ENCODE peak calls at places on chromosomes 2 and 18, in ten cellular contexts. One of them, this sample, is unnamed.

GRCh38 chr2:162196611-162197010 is 44.6 kb upstream of the GCG start:
- DNase-seq in effector memory CD4-positive, alpha-beta T cell: no peak
- DNase-seq in lung: no peak
- DNase-seq in left ventricle myocardium inferior: no peak
- DNase-seq in A549: no peak
- DNase-seq in cardiac muscle cell: no peak
- DNase-seq in CD4-positive, alpha-beta memory T cell: no peak
- DNase-seq in esophagus squamous epithelium: no peak
- DNase-seq in endothelial cell of umbilical vein: no peak
- DNase-seq in body of pancreas: no peak
- DNase-seq in this sample: no peak

GRCh38 chr2:230762317-230762896 is 49.8 kb downstream of the CAB39 start:
- DNase-seq in effector memory CD4-positive, alpha-beta T cell: no peak
- DNase-seq in lung: no peak
- DNase-seq in left ventricle myocardium inferior: no peak
- DNase-seq in A549: peak; percentile 46
- DNase-seq in cardiac muscle cell: peak; percentile 21
- DNase-seq in CD4-positive, alpha-beta memory T cell: peak; percentile 26
- DNase-seq in esophagus squamous epithelium: no peak
- DNase-seq in endothelial cell of umbilical vein: peak; percentile 52
- DNase-seq in body of pancreas: no peak
- DNase-seq in this sample: no peak

GRCh38 chr2:55282110-55282917 is 13.3 kb upstream of the MTIF2 start:
- DNase-seq in effector memory CD4-positive, alpha-beta T cell: peak; percentile 73
- DNase-seq in lung: peak; percentile 91
- DNase-seq in left ventricle myocardium inferior: peak; percentile 91
- DNase-seq in A549: peak; percentile 61
- DNase-seq in cardiac muscle cell: no peak
- DNase-seq in CD4-positive, alpha-beta memory T cell: peak; percentile 86
- DNase-seq in esophagus squamous epithelium: peak; percentile 34
- DNase-seq in endothelial cell of umbilical vein: peak; percentile 92
- DNase-seq in body of pancreas: peak; percentile 92
- DNase-seq in this sample: peak; percentile 75

GRCh38 chr2:196170681-196171247 is 614 bp downstream of the STK17B start:
- DNase-seq in effector memory CD4-positive, alpha-beta T cell: no peak
- DNase-seq in lung: peak; percentile 29
- DNase-seq in left ventricle myocardium inferior: peak; percentile 30
- DNase-seq in A549: no peak
- DNase-seq in cardiac muscle cell: peak; percentile 28
- DNase-seq in CD4-positive, alpha-beta memory T cell: peak; percentile 78
- DNase-seq in esophagus squamous epithelium: no peak
- DNase-seq in endothelial cell of umbilical vein: no peak
- DNase-seq in body of pancreas: peak; percentile 35
- DNase-seq in this sample: no peak

GRCh38 chr2:64913357-64913869 is 75.8 kb upstream of the SLC1A4 start:
- DNase-seq in effector memory CD4-positive, alpha-beta T cell: no peak
- DNase-seq in lung: no peak
- DNase-seq in left ventricle myocardium inferior: no peak
- DNase-seq in A549: no peak
- DNase-seq in cardiac muscle cell: peak; percentile 60
- DNase-seq in CD4-positive, alpha-beta memory T cell: no peak
- DNase-seq in esophagus squamous epithelium: no peak
- DNase-seq in endothelial cell of umbilical vein: no peak
- DNase-seq in body of pancreas: peak; percentile 26
- DNase-seq in this sample: no peak

GRCh38 chr18:76351961-76352581 is 143.0 kb downstream of the ZNF516 start:
- DNase-seq in effector memory CD4-positive, alpha-beta T cell: no peak
- DNase-seq in lung: peak; percentile 53
- DNase-seq in left ventricle myocardium inferior: peak; percentile 43
- DNase-seq in A549: peak; percentile 15
- DNase-seq in cardiac muscle cell: peak; percentile 20
- DNase-seq in CD4-positive, alpha-beta memory T cell: no peak
- DNase-seq in esophagus squamous epithelium: no peak
- DNase-seq in endothelial cell of umbilical vein: no peak
- DNase-seq in body of pancreas: peak; percentile 53
- DNase-seq in this sample: no peak

GRCh38 chr18:44911260-44911659 is 230.6 kb downstream of the SETBP1 start:
- DNase-seq in effector memory CD4-positive, alpha-beta T cell: no peak
- DNase-seq in lung: no peak
- DNase-seq in left ventricle myocardium inferior: no peak
- DNase-seq in A549: no peak
- DNase-seq in cardiac muscle cell: no peak
- DNase-seq in CD4-positive, alpha-beta memory T cell: no peak
- DNase-seq in esophagus squamous epithelium: no peak
- DNase-seq in endothelial cell of umbilical vein: no peak
- DNase-seq in body of pancreas: no peak
- DNase-seq in this sample: no peak

GRCh38 chr2:110115291-110116032 is at the start of gene MALL:
- DNase-seq in effector memory CD4-positive, alpha-beta T cell: no peak
- DNase-seq in lung: peak; percentile 59
- DNase-seq in left ventricle myocardium inferior: no peak
- DNase-seq in A549: peak; percentile 65
- DNase-seq in cardiac muscle cell: peak; percentile 55
- DNase-seq in CD4-positive, alpha-beta memory T cell: no peak
- DNase-seq in esophagus squamous epithelium: no peak
- DNase-seq in endothelial cell of umbilical vein: peak; percentile 47
- DNase-seq in body of pancreas: peak; percentile 34
- DNase-seq in this sample: no peak

GRCh38 chr18:73681912-73682311 is 465.7 kb downstream of the FBXO15 start:
- DNase-seq in effector memory CD4-positive, alpha-beta T cell: no peak
- DNase-seq in lung: no peak
- DNase-seq in left ventricle myocardium inferior: no peak
- DNase-seq in A549: no peak
- DNase-seq in cardiac muscle cell: no peak
- DNase-seq in CD4-positive, alpha-beta memory T cell: no peak
- DNase-seq in esophagus squamous epithelium: no peak
- DNase-seq in endothelial cell of umbilical vein: no peak
- DNase-seq in body of pancreas: no peak
- DNase-seq in this sample: no peak

GRCh38 chr2:240524963-240525718 is 32.6 kb downstream of the ANKMY1 start:
- DNase-seq in effector memory CD4-positive, alpha-beta T cell: no peak
- DNase-seq in lung: no peak
- DNase-seq in left ventricle myocardium inferior: no peak
- DNase-seq in A549: no peak
- DNase-seq in cardiac muscle cell: no peak
- DNase-seq in CD4-positive, alpha-beta memory T cell: no peak
- DNase-seq in esophagus squamous epithelium: no peak
- DNase-seq in endothelial cell of umbilical vein: no peak
- DNase-seq in body of pancreas: no peak
- DNase-seq in this sample: no peak
- H3K9me3 ChIP-seq in effector memory CD4-positive, alpha-beta T cell: no peaks in the 10 kb centered on the region
- H3K9me3 ChIP-seq in lung: peaks cover 8% of the 10 kb centered on the region
- H3K9me3 ChIP-seq in left ventricle myocardium inferior: peaks cover 5% of the 10 kb centered on the region
- H3K9me3 ChIP-seq in A549: peaks cover 41% of the 10 kb centered on the region
- H3K9me3 ChIP-seq in cardiac muscle cell: no peaks in the 10 kb centered on the region
- H3K9me3 ChIP-seq in CD4-positive, alpha-beta memory T cell: no peaks in the 10 kb centered on the region
- H3K9me3 ChIP-seq in esophagus squamous epithelium: peaks cover 15% of the 10 kb centered on the region
- H3K9me3 ChIP-seq in endothelial cell of umbilical vein: peaks cover 5% of the 10 kb centered on the region
- H3K9me3 ChIP-seq in body of pancreas: no peaks in the 10 kb centered on the region
- H3K9me3 ChIP-seq in this sample: no peaks in the 10 kb centered on the region

DNA sequence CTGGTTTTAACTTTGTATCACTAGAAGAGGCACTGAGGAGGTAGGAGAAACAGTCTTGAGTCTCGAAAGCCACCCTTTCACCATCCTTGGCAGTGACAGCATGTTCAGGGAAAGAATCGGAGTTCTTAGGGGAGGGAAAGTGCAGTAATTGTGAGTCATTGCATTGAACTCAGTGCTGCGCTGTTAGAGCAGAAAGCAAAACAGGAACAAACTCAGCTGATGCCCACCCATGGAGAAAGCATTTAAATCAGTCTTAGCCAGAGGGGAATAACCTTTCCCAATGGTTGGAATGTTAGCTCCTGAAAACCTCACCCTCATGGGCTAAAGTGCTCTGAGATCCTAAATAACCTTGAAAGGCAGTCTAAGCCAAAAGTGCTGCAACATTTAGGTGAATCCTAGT is 845.6 kb upstream of the CNTNAP5 start:
- DNase-seq in effector memory CD4-positive, alpha-beta T cell: no peak
- DNase-seq in lung: no peak
- DNase-seq in left ventricle myocardium inferior: no peak
- DNase-seq in A549: no peak
- DNase-seq in cardiac muscle cell: no peak
- DNase-seq in CD4-positive, alpha-beta memory T cell: no peak
- DNase-seq in esophagus squamous epithelium: no peak
- DNase-seq in endothelial cell of umbilical vein: no peak
- DNase-seq in body of pancreas: no peak
- DNase-seq in this sample: no peak
- H3K9me3 ChIP-seq in effector memory CD4-positive, alpha-beta T cell: no peaks in the 10 kb centered on the region
- H3K9me3 ChIP-seq in lung: peaks cover 1% of the 10 kb centered on the region
- H3K9me3 ChIP-seq in left ventricle myocardium inferior: peaks cover 47% of the 10 kb centered on the region
- H3K9me3 ChIP-seq in A549: no peaks in the 10 kb centered on the region
- H3K9me3 ChIP-seq in cardiac muscle cell: no peaks in the 10 kb centered on the region
- H3K9me3 ChIP-seq in CD4-positive, alpha-beta memory T cell: no peaks in the 10 kb centered on the region
- H3K9me3 ChIP-seq in esophagus squamous epithelium: no peaks in the 10 kb centered on the region
- H3K9me3 ChIP-seq in endothelial cell of umbilical vein: peaks cover 4% of the 10 kb centered on the region
- H3K9me3 ChIP-seq in body of pancreas: no peaks in the 10 kb centered on the region
- H3K9me3 ChIP-seq in this sample: no peaks in the 10 kb centered on the region

GRCh38 chr2:240972201-240972600 is 26.2 kb upstream of the SNED1 start:
- DNase-seq in effector memory CD4-positive, alpha-beta T cell: no peak
- DNase-seq in lung: no peak
- DNase-seq in left ventricle myocardium inferior: peak; percentile 7
- DNase-seq in A549: no peak
- DNase-seq in cardiac muscle cell: no peak
- DNase-seq in CD4-positive, alpha-beta memory T cell: no peak
- DNase-seq in esophagus squamous epithelium: no peak
- DNase-seq in endothelial cell of umbilical vein: no peak
- DNase-seq in body of pancreas: no peak
- DNase-seq in this sample: no peak
- H3K9me3 ChIP-seq in effector memory CD4-positive, alpha-beta T cell: no peaks in the 10 kb centered on the region
- H3K9me3 ChIP-seq in lung: no peaks in the 10 kb centered on the region
- H3K9me3 ChIP-seq in left ventricle myocardium inferior: peaks cover 6% of the 10 kb centered on the region
- H3K9me3 ChIP-seq in A549: no peaks in the 10 kb centered on the region
- H3K9me3 ChIP-seq in cardiac muscle cell: no peaks in the 10 kb centered on the region
- H3K9me3 ChIP-seq in CD4-positive, alpha-beta memory T cell: no peaks in the 10 kb centered on the region
- H3K9me3 ChIP-seq in esophagus squamous epithelium: no peaks in the 10 kb centered on the region
- H3K9me3 ChIP-seq in endothelial cell of umbilical vein: no peaks in the 10 kb centered on the region
- H3K9me3 ChIP-seq in body of pancreas: no peaks in the 10 kb centered on the region
- H3K9me3 ChIP-seq in this sample: no peaks in the 10 kb centered on the region

DNA sequence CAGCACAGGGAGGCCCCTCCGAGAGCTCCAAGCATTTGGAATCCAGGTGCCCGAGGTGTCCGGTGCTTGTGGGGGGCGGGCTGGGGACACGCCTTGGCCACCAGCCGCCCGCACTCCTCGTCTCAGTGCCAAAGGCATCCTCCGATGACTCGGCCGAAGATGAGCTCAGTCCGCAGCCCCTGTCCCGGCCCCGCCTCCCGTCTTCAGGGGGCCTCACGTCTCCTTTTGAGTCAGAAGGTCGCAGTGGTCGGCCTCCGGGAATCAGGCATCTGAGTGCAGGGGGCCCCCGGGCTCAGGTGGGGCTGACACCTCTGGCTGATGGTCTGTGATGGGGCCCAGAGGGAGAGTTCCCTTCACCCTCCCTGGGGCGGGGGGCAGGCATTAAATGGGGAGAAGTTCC is 74.8 kb downstream of the NFATC1 start:
- DNase-seq in effector memory CD4-positive, alpha-beta T cell: no peak
- DNase-seq in lung: no peak
- DNase-seq in left ventricle myocardium inferior: no peak
- DNase-seq in A549: no peak
- DNase-seq in cardiac muscle cell: no peak
- DNase-seq in CD4-positive, alpha-beta memory T cell: no peak
- DNase-seq in esophagus squamous epithelium: no peak
- DNase-seq in endothelial cell of umbilical vein: no peak
- DNase-seq in body of pancreas: no peak
- DNase-seq in this sample: no peak
- H3K9me3 ChIP-seq in effector memory CD4-positive, alpha-beta T cell: no peaks in the 10 kb centered on the region
- H3K9me3 ChIP-seq in lung: peaks cover 4% of the 10 kb centered on the region
- H3K9me3 ChIP-seq in left ventricle myocardium inferior: peaks cover 5% of the 10 kb centered on the region
- H3K9me3 ChIP-seq in A549: no peaks in the 10 kb centered on the region
- H3K9me3 ChIP-seq in cardiac muscle cell: no peaks in the 10 kb centered on the region
- H3K9me3 ChIP-seq in CD4-positive, alpha-beta memory T cell: no peaks in the 10 kb centered on the region
- H3K9me3 ChIP-seq in esophagus squamous epithelium: no peaks in the 10 kb centered on the region
- H3K9me3 ChIP-seq in endothelial cell of umbilical vein: no peaks in the 10 kb centered on the region
- H3K9me3 ChIP-seq in body of pancreas: no peaks in the 10 kb centered on the region
- H3K9me3 ChIP-seq in this sample: no peaks in the 10 kb centered on the region

GRCh38 chr2:174511580-174512260 is 24.9 kb upstream of the GPR155 start:
- DNase-seq in effector memory CD4-positive, alpha-beta T cell: no peak
- DNase-seq in lung: no peak
- DNase-seq in left ventricle myocardium inferior: no peak
- DNase-seq in A549: no peak
- DNase-seq in cardiac muscle cell: no peak
- DNase-seq in CD4-positive, alpha-beta memory T cell: no peak
- DNase-seq in esophagus squamous epithelium: no peak
- DNase-seq in endothelial cell of umbilical vein: no peak
- DNase-seq in body of pancreas: no peak
- DNase-seq in this sample: no peak
- H3K9me3 ChIP-seq in effector memory CD4-positive, alpha-beta T cell: peaks cover 4% of the 10 kb centered on the region
- H3K9me3 ChIP-seq in lung: peaks cover 7% of the 10 kb centered on the region
- H3K9me3 ChIP-seq in left ventricle myocardium inferior: peaks cover 34% of the 10 kb centered on the region
- H3K9me3 ChIP-seq in A549: peaks cover 33% of the 10 kb centered on the region
- H3K9me3 ChIP-seq in cardiac muscle cell: no peaks in the 10 kb centered on the region
- H3K9me3 ChIP-seq in CD4-positive, alpha-beta memory T cell: peaks cover 5% of the 10 kb centered on the region
- H3K9me3 ChIP-seq in esophagus squamous epithelium: peaks cover 41% of the 10 kb centered on the region
- H3K9me3 ChIP-seq in endothelial cell of umbilical vein: no peaks in the 10 kb centered on the region
- H3K9me3 ChIP-seq in body of pancreas: no peaks in the 10 kb centered on the region
- H3K9me3 ChIP-seq in this sample: peaks cover 5% of the 10 kb centered on the region

GRCh38 chr2:105783972-105784371 is 39.3 kb downstream of the NCK2 start:
- DNase-seq in effector memory CD4-positive, alpha-beta T cell: no peak
- DNase-seq in lung: no peak
- DNase-seq in left ventricle myocardium inferior: no peak
- DNase-seq in A549: no peak
- DNase-seq in cardiac muscle cell: no peak
- DNase-seq in CD4-positive, alpha-beta memory T cell: no peak
- DNase-seq in esophagus squamous epithelium: no peak
- DNase-seq in endothelial cell of umbilical vein: no peak
- DNase-seq in body of pancreas: no peak
- DNase-seq in this sample: no peak
- H3K9me3 ChIP-seq in effector memory CD4-positive, alpha-beta T cell: no peaks in the 10 kb centered on the region
- H3K9me3 ChIP-seq in lung: no peaks in the 10 kb centered on the region
- H3K9me3 ChIP-seq in left ventricle myocardium inferior: no peaks in the 10 kb centered on the region
- H3K9me3 ChIP-seq in A549: no peaks in the 10 kb centered on the region
- H3K9me3 ChIP-seq in cardiac muscle cell: no peaks in the 10 kb centered on the region
- H3K9me3 ChIP-seq in CD4-positive, alpha-beta memory T cell: no peaks in the 10 kb centered on the region
- H3K9me3 ChIP-seq in esophagus squamous epithelium: no peaks in the 10 kb centered on the region
- H3K9me3 ChIP-seq in endothelial cell of umbilical vein: no peaks in the 10 kb centered on the region
- H3K9me3 ChIP-seq in body of pancreas: no peaks in the 10 kb centered on the region
- H3K9me3 ChIP-seq in this sample: no peaks in the 10 kb centered on the region

GRCh38 chr2:177430425-177430824 is 37.9 kb downstream of the AGPS start:
- DNase-seq in effector memory CD4-positive, alpha-beta T cell: no peak
- DNase-seq in lung: no peak
- DNase-seq in left ventricle myocardium inferior: no peak
- DNase-seq in A549: no peak
- DNase-seq in cardiac muscle cell: no peak
- DNase-seq in CD4-positive, alpha-beta memory T cell: no peak
- DNase-seq in esophagus squamous epithelium: no peak
- DNase-seq in endothelial cell of umbilical vein: no peak
- DNase-seq in body of pancreas: no peak
- DNase-seq in this sample: no peak
- H3K9me3 ChIP-seq in effector memory CD4-positive, alpha-beta T cell: peaks cover 24% of the 10 kb centered on the region
- H3K9me3 ChIP-seq in lung: peaks cover 9% of the 10 kb centered on the region
- H3K9me3 ChIP-seq in left ventricle myocardium inferior: peaks cover 76% of the 10 kb centered on the region
- H3K9me3 ChIP-seq in A549: peaks cover 42% of the 10 kb centered on the region
- H3K9me3 ChIP-seq in cardiac muscle cell: no peaks in the 10 kb centered on the region
- H3K9me3 ChIP-seq in CD4-positive, alpha-beta memory T cell: no peaks in the 10 kb centered on the region
- H3K9me3 ChIP-seq in esophagus squamous epithelium: peaks cover 43% of the 10 kb centered on the region
- H3K9me3 ChIP-seq in endothelial cell of umbilical vein: peaks cover 2% of the 10 kb centered on the region
- H3K9me3 ChIP-seq in body of pancreas: no peaks in the 10 kb centered on the region
- H3K9me3 ChIP-seq in this sample: peaks cover 3% of the 10 kb centered on the region

This sample was measured in T-helper 17 cell.